ENCODE peak calls at places on chromosomes 5 and 9, in eight cellular contexts. D is psoas muscle; Q is H54; L is sigmoid colon; A is stimulated activated CD8-positive, alpha-beta memory T cell treated with anti-CD3 and anti-CD28 coated beads, Interleukin-4, amount 100 ng/mL, for 1 hour; H is iris pigment epithelial cell; Z is neural crest cell; I is CD8-positive, alpha-beta T cell. U is an unnamed sample.

GRCh38 chr5:1718669-1719068 is 81.0 kb downstream of the MRPL36 start:
- DNase-seq in Z (no peak), I (no peak), D (no peak), Q (no peak), H (peak; percentile 8), L (no peak), A (no peak), U (no peak)

GRCh38 chr9:132163457-132163875 is 1.6 kb downstream of the NTNG2 start:
- DNase-seq in L (no peak), Q (no peak), I (no peak), A (no peak), H (peak; percentile 54), D (peak; percentile 62), Z (no peak), U (no peak)

GRCh38 chr5:169374761-169375160 is 73.8 kb upstream of the SLIT3 start:
- DNase-seq in D (no peak), H (peak; percentile 16), Q (no peak), A (no peak), L (no peak), Z (no peak), I (no peak), U (no peak)

GRCh38 chr5:154478224-154478565 is at the start of gene HAND1:
- DNase-seq in Z (peak; percentile 50), D (peak; percentile 58), A (no peak), I (no peak), Q (peak; percentile 45), L (peak; percentile 98), H (no peak), U (peak; percentile 94)

GRCh38 chr5:1462358-1462757 is 17.1 kb upstream of the SLC6A3 start:
- DNase-seq in L (peak; percentile 34), A (no peak), I (no peak), H (no peak), Z (peak; percentile 38), Q (no peak), D (no peak), U (no peak)

GRCh38 chr9:26809795-26810194 is 82.8 kb downstream of the CAAP1 start:
- DNase-seq in L (no peak), A (no peak), Q (no peak), Z (no peak), H (peak; percentile 73), D (no peak), I (no peak), U (peak; percentile 56)

GRCh38 chr5:5270958-5271605 is 131.0 kb downstream of the ADAMTS16 start:
- DNase-seq in I (no peak), D (peak; percentile 58), A (no peak), Q (peak; percentile 98), Z (peak; percentile 63), L (peak; percentile 79), H (peak; percentile 76), U (peak; percentile 12)

GRCh38 chr5:115948013-115948605 is 14.2 kb upstream of the LVRN start:
- DNase-seq in Q (no peak), Z (no peak), H (peak; percentile 70), I (no peak), L (no peak), A (no peak), D (peak; percentile 51), U (no peak)

GRCh38 chr5:132049093-132049492 is 11.4 kb upstream of the IL3 start:
- DNase-seq in Q (no peak), Z (no peak), L (no peak), D (peak; percentile 12), H (no peak), A (no peak), I (no peak), U (no peak)

GRCh38 chr5:158898185-158899177 is 201.2 kb downstream of the EBF1 start:
- DNase-seq in A (no peak), L (no peak), Q (no peak), H (no peak), D (no peak), Z (no peak), I (no peak), U (no peak)

GRCh38 chr5:42974546-42974945 is 65.6 kb downstream of the ANXA2R start:
- DNase-seq in Q (no peak), L (no peak), Z (no peak), I (no peak), A (no peak), D (no peak), H (peak; percentile 71), U (no peak)

GRCh38 chr5:154084255-154084654 is 45.5 kb downstream of the MFAP3 start:
- DNase-seq in I (no peak), Q (no peak), H (no peak), L (no peak), Z (no peak), D (no peak), A (no peak), U (no peak)

GRCh38 chr5:173764321-173765029 is 123.7 kb upstream of the CPEB4 start:
- DNase-seq in A (no peak), I (no peak), H (peak; percentile 98), D (peak; percentile 95), Q (peak; percentile 99), L (peak; percentile 91), Z (peak; percentile 16), U (peak; percentile 34)

GRCh38 chr9:108671156-108671555 is 184.6 kb downstream of the ACTL7B start:
- DNase-seq in H (no peak), L (no peak), Z (no peak), I (no peak), A (no peak), D (no peak), Q (peak; percentile 26), U (no peak)

GRCh38 chr5:108587816-108588215 is 159.9 kb upstream of the FER start:
- DNase-seq in Q (no peak), L (no peak), D (no peak), H (no peak), I (no peak), Z (no peak), A (no peak), U (no peak)

GRCh38 chr9:115328228-115328627 is 210.3 kb upstream of the TNC start:
- DNase-seq in Q (no peak), I (no peak), L (peak; percentile 79), D (no peak), A (no peak), Z (no peak), H (no peak), U (peak; percentile 2)

GRCh38 chr5:107303163-107303562 is 367.6 kb downstream of the EFNA5 start:
- DNase-seq in A (no peak), D (no peak), Q (no peak), H (no peak), L (no peak), I (no peak), Z (no peak), U (no peak)

GRCh38 chr5:77066823-77067442 is 20.2 kb downstream of the ZBED3 start:
- DNase-seq in D (no peak), Q (no peak), I (no peak), H (peak; percentile 79), Z (no peak), A (no peak), L (no peak), U (no peak)

GRCh38 chr5:172529896-172530295 is 75.6 kb upstream of the SH3PXD2B start:
- DNase-seq in I (no peak), Z (no peak), D (no peak), Q (no peak), A (no peak), H (no peak), L (no peak), U (no peak)

GRCh38 chr5:40560470-40560869 is 119.2 kb upstream of the PTGER4 start:
- DNase-seq in I (no peak), Q (no peak), D (no peak), L (no peak), Z (no peak), A (no peak), H (no peak), U (no peak)

GRCh38 chr5:178309271-178310008 is 76.8 kb upstream of the PHYKPL start:
- DNase-seq in I (no peak), H (no peak), Z (no peak), D (peak; percentile 49), Q (no peak), A (no peak), L (peak; percentile 46), U (no peak)

GRCh38 chr9:128055222-128056040 is 11.7 kb downstream of the NAIF1 start:
- DNase-seq in D (peak; percentile 75), Q (no peak), I (no peak), L (peak; percentile 89), Z (no peak), H (no peak), A (no peak), U (no peak)

GRCh38 chr9:130912932-130913598 is 16.5 kb upstream of the QRFP start:
- DNase-seq in H (peak; percentile 62), I (no peak), Q (peak; percentile 26), L (peak; percentile 82), D (peak; percentile 87), Z (peak; percentile 17), A (no peak), U (peak; percentile 59)

GRCh38 chr9:109072133-109072692 is 47.5 kb downstream of the TMEM245 start:
- DNase-seq in H (no peak), I (no peak), Z (no peak), D (no peak), A (no peak), Q (no peak), L (no peak), U (no peak)

U was measured in cardiac muscle cell.